ENCODE peak calls at places on chromosome 22, in eight cellular contexts. One of them, this sample, is unnamed.

GRCh38 chr22:35400335-35400680 is 368 bp downstream of the MCM5 start:
- DNase-seq in lower leg skin: no peak
- DNase-seq in MM.1S: peak; percentile 40
- DNase-seq in GM12865: peak; percentile 33
- DNase-seq in HL-60: no peak
- DNase-seq in MCF 10A: no peak
- DNase-seq in osteocyte: no peak
- DNase-seq in AG09309: no peak
- DNase-seq in this sample: no peak

GRCh38 chr22:33063611-33064010 is 5.4 kb upstream of the SYN3 start:
- DNase-seq in GM12865: no peak
- DNase-seq in lower leg skin: no peak
- DNase-seq in MCF 10A: no peak
- DNase-seq in HL-60: no peak
- DNase-seq in MM.1S: no peak
- DNase-seq in AG09309: no peak
- DNase-seq in osteocyte: no peak
- DNase-seq in this sample: no peak

GRCh38 chr22:22772396-22772795 is 115.2 kb upstream of the IGLL5 start:
- DNase-seq in MM.1S: no peak
- DNase-seq in osteocyte: peak; percentile 73
- DNase-seq in HL-60: no peak
- DNase-seq in MCF 10A: no peak
- DNase-seq in GM12865: no peak
- DNase-seq in lower leg skin: no peak
- DNase-seq in AG09309: no peak
- DNase-seq in this sample: no peak

GRCh38 chr22:24053481-24054226 is 42.5 kb downstream of the CABIN1 start:
- DNase-seq in GM12865: peak; percentile 54
- DNase-seq in HL-60: no peak
- DNase-seq in MM.1S: no peak
- DNase-seq in MCF 10A: peak; percentile 24
- DNase-seq in lower leg skin: no peak
- DNase-seq in AG09309: no peak
- DNase-seq in osteocyte: no peak
- DNase-seq in this sample: no peak

GRCh38 chr22:35540600-35541253 is at the start of gene RASD2:
- DNase-seq in osteocyte: no peak
- DNase-seq in GM12865: peak; percentile 16
- DNase-seq in HL-60: peak; percentile 38
- DNase-seq in AG09309: no peak
- DNase-seq in lower leg skin: no peak
- DNase-seq in MM.1S: peak; percentile 43
- DNase-seq in MCF 10A: no peak
- DNase-seq in this sample: peak; percentile 4

GRCh38 chr22:44738347-44738715 is 14.0 kb upstream of the ARHGAP8 start:
- DNase-seq in MCF 10A: no peak
- DNase-seq in MM.1S: no peak
- DNase-seq in HL-60: no peak
- DNase-seq in lower leg skin: no peak
- DNase-seq in GM12865: no peak
- DNase-seq in osteocyte: no peak
- DNase-seq in AG09309: no peak
- DNase-seq in this sample: no peak

GRCh38 chr22:23140385-23140784 is 1.4 kb downstream of the RSPH14 start:
- DNase-seq in lower leg skin: no peak
- DNase-seq in MCF 10A: no peak
- DNase-seq in AG09309: no peak
- DNase-seq in MM.1S: peak; percentile 32
- DNase-seq in HL-60: no peak
- DNase-seq in GM12865: peak; percentile 32
- DNase-seq in osteocyte: no peak
- DNase-seq in this sample: no peak

GRCh38 chr22:23220485-23221350 is 40.4 kb downstream of the BCR start:
- DNase-seq in lower leg skin: no peak
- DNase-seq in GM12865: peak; percentile 67
- DNase-seq in osteocyte: no peak
- DNase-seq in HL-60: peak; percentile 84
- DNase-seq in MM.1S: no peak
- DNase-seq in AG09309: no peak
- DNase-seq in MCF 10A: peak; percentile 76
- DNase-seq in this sample: no peak

GRCh38 chr22:35334010-35334409 is 34.3 kb downstream of the TOM1 start:
- DNase-seq in HL-60: peak; percentile 91
- DNase-seq in GM12865: no peak
- DNase-seq in AG09309: no peak
- DNase-seq in lower leg skin: no peak
- DNase-seq in MM.1S: no peak
- DNase-seq in osteocyte: no peak
- DNase-seq in MCF 10A: no peak
- DNase-seq in this sample: no peak

GRCh38 chr22:35685731-35686130 is 31.9 kb upstream of the APOL5 start:
- DNase-seq in osteocyte: peak; percentile 40
- DNase-seq in lower leg skin: no peak
- DNase-seq in MCF 10A: no peak
- DNase-seq in AG09309: no peak
- DNase-seq in HL-60: no peak
- DNase-seq in MM.1S: no peak
- DNase-seq in GM12865: no peak
- DNase-seq in this sample: no peak

GRCh38 chr22:45904236-45904635 is 72.7 kb downstream of the WNT7B start:
- DNase-seq in AG09309: no peak
- DNase-seq in GM12865: no peak
- DNase-seq in MCF 10A: no peak
- DNase-seq in osteocyte: no peak
- DNase-seq in lower leg skin: no peak
- DNase-seq in MM.1S: no peak
- DNase-seq in HL-60: no peak
- DNase-seq in this sample: no peak

GRCh38 chr22:45905326-45905923 is 71.5 kb downstream of the WNT7B start:
- DNase-seq in MM.1S: no peak
- DNase-seq in AG09309: no peak
- DNase-seq in GM12865: no peak
- DNase-seq in HL-60: peak; percentile 7
- DNase-seq in MCF 10A: no peak
- DNase-seq in osteocyte: no peak
- DNase-seq in lower leg skin: no peak
- DNase-seq in this sample: no peak

GRCh38 chr22:45906946-45907345 is 70.0 kb downstream of the WNT7B start:
- DNase-seq in GM12865: no peak
- DNase-seq in AG09309: no peak
- DNase-seq in HL-60: no peak
- DNase-seq in MCF 10A: no peak
- DNase-seq in osteocyte: no peak
- DNase-seq in lower leg skin: no peak
- DNase-seq in MM.1S: no peak
- DNase-seq in this sample: no peak

GRCh38 chr22:45905924-45906865 is 70.8 kb downstream of the WNT7B start:
- DNase-seq in MM.1S: no peak
- DNase-seq in MCF 10A: no peak
- DNase-seq in AG09309: peak; percentile 37
- DNase-seq in osteocyte: no peak
- DNase-seq in GM12865: no peak
- DNase-seq in lower leg skin: no peak
- DNase-seq in HL-60: peak; percentile 67
- DNase-seq in this sample: no peak

DNA sequence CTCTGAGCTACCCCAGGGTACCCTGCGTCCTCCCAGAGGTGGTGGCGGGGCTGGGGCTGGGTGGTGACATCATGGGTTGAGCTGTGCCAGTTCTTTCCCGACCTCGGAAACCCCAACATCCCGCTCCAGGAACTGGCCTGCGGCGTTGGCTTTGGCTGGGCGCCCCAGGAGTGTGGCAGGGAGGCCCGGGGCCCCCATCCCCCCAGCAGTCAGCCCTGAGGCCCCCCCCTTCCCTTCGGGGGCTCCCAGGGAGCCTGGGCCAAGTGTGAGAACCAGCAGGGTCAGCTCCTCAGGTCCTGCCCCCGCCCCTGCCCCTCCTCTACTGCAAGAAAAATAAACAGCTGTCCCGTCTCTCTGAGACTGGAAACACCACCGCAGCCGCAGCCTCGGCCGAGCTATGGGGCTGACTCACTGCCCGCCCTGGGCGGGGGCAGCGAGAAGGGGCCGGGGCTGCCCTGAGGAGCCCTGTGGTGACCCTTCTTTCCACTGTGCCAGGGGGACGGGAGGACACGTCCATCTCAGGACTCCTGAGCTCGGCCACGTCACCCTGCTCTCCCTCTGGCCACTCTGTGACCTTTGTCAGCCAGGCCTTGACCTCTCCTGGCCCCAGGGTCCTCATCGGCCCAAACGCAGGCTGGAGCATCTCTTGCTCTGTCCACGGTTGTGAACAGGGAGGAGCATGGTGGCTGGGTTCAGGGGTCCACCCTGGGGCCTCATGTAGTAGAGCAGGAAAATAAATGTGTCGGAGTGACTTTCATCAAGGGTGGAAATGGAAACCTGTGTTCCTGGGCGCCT is 73.4 kb downstream of the WNT7B start:
- DNase-seq in MCF 10A: peak; percentile 85
- DNase-seq in MM.1S: no peak
- DNase-seq in lower leg skin: no peak
- DNase-seq in osteocyte: no peak
- DNase-seq in AG09309: peak; percentile 17
- DNase-seq in HL-60: peak; percentile 7
- DNase-seq in GM12865: no peak
- DNase-seq in this sample: no peak
- TF ChIP-seq CTCF in MCF 10A: no peak
- TF ChIP-seq CTCF in MM.1S: no peak
- TF ChIP-seq CTCF in lower leg skin: no peak
- TF ChIP-seq CTCF in osteocyte: no peak
- TF ChIP-seq CTCF in AG09309: no peak
- TF ChIP-seq CTCF in HL-60: no peak
- TF ChIP-seq CTCF in GM12865: no peak
- TF ChIP-seq CTCF in this sample: no peak

GRCh38 chr22:29259253-29259899 is 8.4 kb downstream of the RHBDD3 start:
- DNase-seq in GM12865: no peak
- DNase-seq in AG09309: no peak
- DNase-seq in MCF 10A: no peak
- DNase-seq in HL-60: no peak
- DNase-seq in MM.1S: no peak
- DNase-seq in lower leg skin: no peak
- DNase-seq in osteocyte: peak; percentile 54
- DNase-seq in this sample: no peak
- TF ChIP-seq CTCF in GM12865: no peak
- TF ChIP-seq CTCF in AG09309: peak; percentile 11
- TF ChIP-seq CTCF in MCF 10A: no peak
- TF ChIP-seq CTCF in HL-60: no peak
- TF ChIP-seq CTCF in MM.1S: no peak
- TF ChIP-seq CTCF in lower leg skin: no peak
- TF ChIP-seq CTCF in osteocyte: peak; percentile 7
- TF ChIP-seq CTCF in this sample: no peak

DNA sequence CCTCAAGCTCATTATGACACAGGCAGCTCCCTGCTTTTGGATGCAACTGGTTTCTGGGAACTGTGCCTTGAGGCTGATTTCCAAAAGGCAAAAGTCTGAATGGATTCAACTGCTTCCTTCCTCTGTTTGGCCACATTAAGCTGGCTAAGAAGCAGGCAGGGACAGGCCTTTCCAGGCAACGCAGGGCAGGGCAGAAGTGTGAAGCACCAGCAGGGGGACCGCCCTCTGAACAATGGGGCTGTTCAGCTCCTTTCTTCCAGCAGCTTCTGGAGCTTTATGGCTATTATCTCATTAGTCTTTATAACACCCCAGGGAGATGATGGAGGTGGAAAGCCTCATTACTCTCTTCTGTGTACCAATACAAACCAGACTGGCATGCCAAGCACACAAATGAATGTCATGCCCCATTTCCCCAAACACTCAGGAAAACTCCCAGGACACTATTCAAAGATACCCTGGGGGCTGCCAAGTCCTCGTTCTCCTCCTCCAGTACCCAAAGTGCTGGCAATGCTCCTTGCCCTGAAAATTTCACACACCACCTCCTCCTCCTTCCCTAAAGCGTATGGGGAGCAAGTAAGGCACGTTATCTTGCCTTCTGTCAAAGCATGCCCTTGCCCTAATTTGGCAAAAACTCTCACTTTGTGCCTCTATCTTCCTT is 21.3 kb downstream of the MORC2 start:
- DNase-seq in GM12865: no peak
- DNase-seq in lower leg skin: peak; percentile 49
- DNase-seq in AG09309: no peak
- DNase-seq in MM.1S: no peak
- DNase-seq in MCF 10A: no peak
- DNase-seq in HL-60: no peak
- DNase-seq in osteocyte: peak; percentile 51
- DNase-seq in this sample: no peak
- TF ChIP-seq CTCF in GM12865: no peak
- TF ChIP-seq CTCF in lower leg skin: no peak
- TF ChIP-seq CTCF in AG09309: no peak
- TF ChIP-seq CTCF in MM.1S: no peak
- TF ChIP-seq CTCF in MCF 10A: no peak
- TF ChIP-seq CTCF in HL-60: no peak
- TF ChIP-seq CTCF in osteocyte: no peak
- TF ChIP-seq CTCF in this sample: no peak

DNA sequence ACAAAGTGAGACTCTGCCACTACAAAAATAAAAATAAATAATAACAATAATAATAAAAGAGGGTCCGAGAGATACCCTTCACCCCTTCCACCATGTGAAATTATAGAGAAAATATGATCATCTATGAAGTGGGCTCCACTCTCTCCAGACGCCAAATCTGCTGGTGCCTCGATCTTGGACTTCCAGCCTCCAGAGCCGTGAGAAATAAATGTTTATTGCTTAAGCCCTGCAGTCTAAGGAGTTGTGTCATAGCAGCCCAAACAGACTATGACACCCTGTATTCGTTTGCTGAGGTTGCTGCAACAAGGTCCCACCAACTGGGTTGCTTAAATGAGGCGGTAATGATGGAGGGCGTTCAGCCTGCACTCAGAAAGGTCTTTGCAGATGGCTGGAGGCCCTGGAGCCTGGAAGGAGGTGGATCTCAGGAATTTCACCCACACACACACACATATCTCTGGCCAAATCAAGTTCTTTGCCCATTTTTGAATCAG is 7.6 kb upstream of the SEPTIN5 start:
- DNase-seq in HL-60: peak; percentile 70
- DNase-seq in MCF 10A: no peak
- DNase-seq in lower leg skin: no peak
- DNase-seq in GM12865: no peak
- DNase-seq in MM.1S: no peak
- DNase-seq in osteocyte: no peak
- DNase-seq in AG09309: no peak
- DNase-seq in this sample: no peak
- TF ChIP-seq CTCF in HL-60: no peak
- TF ChIP-seq CTCF in MCF 10A: no peak
- TF ChIP-seq CTCF in lower leg skin: no peak
- TF ChIP-seq CTCF in GM12865: no peak
- TF ChIP-seq CTCF in MM.1S: no peak
- TF ChIP-seq CTCF in osteocyte: no peak
- TF ChIP-seq CTCF in AG09309: no peak
- TF ChIP-seq CTCF in this sample: no peak

This sample was measured in CD8-positive, alpha-beta T cell.